ENCODE peak calls at places on chromosomes 3 and 15, in six cellular contexts. S is A549; E is fibroblast of the aortic adventitia; D is tibial artery; J is CD8-positive, alpha-beta T cell; G is BE2C. H is an unnamed sample.

GRCh38 chr3:30290479-30290878 is 315.9 kb upstream of the TGFBR2 start:
- DNase-seq in S (no peak), E (no peak), D (no peak), J (no peak), G (no peak), H (peak)

GRCh38 chr15:69665641-69666091 is 213.0 kb downstream of the RPLP1 start:
- DNase-seq in S (no peak), E (no peak), D (no peak), J (peak), G (no peak), H (peak)

GRCh38 chr15:63941698-63942465 is 104.4 kb downstream of the DAPK2 start:
- DNase-seq in S (no peak), E (no peak), D (no peak), J (peak), G (no peak), H (no peak)

GRCh38 chr3:113912551-113913246 is 35.1 kb upstream of the ZDHHC23 start:
- DNase-seq in S (peak), E (peak), D (no peak), J (no peak), G (peak), H (no peak)

GRCh38 chr3:153295906-153296305 is 133.9 kb downstream of the RAP2B start:
- DNase-seq in S (no peak), E (peak), D (no peak), J (no peak), G (no peak), H (no peak)

GRCh38 chr15:28989239-28989830 is 103.6 kb downstream of the APBA2 start:
- DNase-seq in S (no peak), E (no peak), D (no peak), J (no peak), G (peak), H (no peak)

GRCh38 chr3:194993896-194994295 is 277.1 kb downstream of the XXYLT1 start:
- DNase-seq in S (no peak), E (no peak), D (no peak), J (peak), G (no peak), H (peak)

GRCh38 chr3:172824229-172824628 is 73.7 kb downstream of the ECT2 start:
- DNase-seq in S (no peak), E (no peak), D (no peak), J (no peak), G (no peak), H (no peak)

GRCh38 chr3:42637001-42637400 is 16.5 kb upstream of the ZBTB47 start:
- DNase-seq in S (no peak), E (no peak), D (no peak), J (no peak), G (no peak), H (no peak)

GRCh38 chr15:38050529-38050928 is 116.1 kb downstream of the TMCO5A start:
- DNase-seq in S (no peak), E (peak), D (no peak), J (no peak), G (no peak), H (no peak)

GRCh38 chr3:175336406-175337133 is 477.4 kb downstream of the NAALADL2 start:
- DNase-seq in S (no peak), E (no peak), D (no peak), J (no peak), G (no peak), H (no peak)

GRCh38 chr3:197547206-197547605 is 8.6 kb downstream of the BDH1 start:
- DNase-seq in S (no peak), E (no peak), D (no peak), J (no peak), G (no peak), H (no peak)

GRCh38 chr3:58556001-58556400 is 19.0 kb upstream of the ACOX2 start:
- DNase-seq in S (no peak), E (no peak), D (no peak), J (no peak), G (no peak), H (no peak)

GRCh38 chr15:64703632-64703959 is 71.8 kb downstream of the RBPMS2 start:
- DNase-seq in S (peak), E (no peak), D (no peak), J (no peak), G (no peak), H (no peak)

GRCh38 chr3:37993811-37994638 is 3.4 kb downstream of the VILL start:
- DNase-seq in S (no peak), E (peak), D (peak), J (peak), G (peak), H (peak)

DNA sequence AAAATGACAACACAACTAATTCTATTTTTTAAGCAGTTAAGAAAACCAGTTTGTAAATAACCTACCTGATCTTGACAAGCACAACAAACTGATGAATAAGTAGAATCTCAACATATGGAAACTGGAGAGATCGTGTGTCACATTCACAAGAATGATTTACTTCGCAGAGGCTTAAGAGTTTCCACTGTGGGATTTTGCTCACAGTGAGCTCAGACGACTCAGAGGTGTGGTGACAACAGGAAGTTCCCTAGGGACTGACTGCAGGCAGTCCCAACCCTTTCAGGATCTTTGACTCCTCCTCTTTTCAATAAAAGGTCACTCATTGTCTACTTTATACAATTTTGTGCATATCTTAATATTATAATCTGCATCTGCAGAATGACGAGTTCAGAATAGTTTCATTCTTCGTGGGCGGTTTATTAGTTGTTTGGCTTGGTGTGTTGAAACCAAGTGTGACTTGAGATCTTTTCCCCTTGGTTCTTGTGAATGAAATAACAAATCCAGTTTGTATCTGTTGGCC is at the start of gene LIPH:
- DNase-seq in S (peak), E (peak), D (no peak), J (no peak), G (no peak), H (no peak)
- H3K4me3 ChIP-seq in S (peak), E (no peak), D (no peak), J (no peak), G (no peak), H (peak)

DNA sequence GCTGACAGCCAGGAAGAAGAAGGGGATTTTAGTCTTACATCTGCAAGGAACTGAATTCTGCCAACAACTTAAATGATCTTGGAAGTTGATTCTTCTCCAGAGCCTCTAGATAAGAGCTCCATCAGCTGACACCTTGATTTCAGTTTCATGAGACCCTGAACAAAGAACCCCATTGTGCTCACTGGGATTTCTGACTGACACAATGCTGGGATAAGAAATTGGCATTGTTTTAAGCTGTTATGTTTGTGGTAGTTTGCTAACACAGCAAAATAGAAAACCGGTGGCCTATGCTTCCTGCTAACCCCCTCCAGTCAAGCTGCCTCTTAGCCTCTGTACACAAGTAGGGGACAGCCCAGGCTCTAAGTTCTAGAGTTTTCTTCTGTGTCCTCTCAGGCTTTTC is 36.2 kb downstream of the MASP1 start:
- DNase-seq in S (no peak), E (peak), D (no peak), J (no peak), G (no peak), H (no peak)
- H3K4me3 ChIP-seq in S (no peak), E (no peak), D (no peak), J (no peak), G (no peak), H (no peak)

DNA sequence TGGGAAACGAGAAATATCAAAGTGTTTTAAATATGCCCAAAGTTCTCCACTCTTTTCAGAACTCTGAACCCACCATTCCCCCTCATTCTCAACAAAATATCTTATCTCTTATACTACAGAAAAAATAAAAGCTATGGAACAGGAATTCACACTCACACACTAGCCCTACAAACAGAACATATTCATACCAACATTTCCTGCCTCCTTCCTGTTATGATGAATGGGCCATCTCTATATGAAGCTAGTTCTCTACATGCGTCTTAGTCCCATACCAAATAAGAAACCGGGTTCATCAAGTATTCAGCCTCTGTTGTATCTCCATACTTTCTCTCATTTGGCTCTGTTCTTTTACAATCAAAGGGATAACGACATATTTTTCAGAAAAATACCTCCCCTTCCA is 72.6 kb downstream of the PLSCR2 start:
- DNase-seq in S (no peak), E (no peak), D (no peak), J (no peak), G (no peak), H (no peak)
- H3K4me3 ChIP-seq in S (no peak), E (no peak), D (no peak), J (no peak), G (no peak), H (no peak)

GRCh38 chr3:39592729-39593128 is 125.2 kb downstream of the MOBP start:
- DNase-seq in S (no peak), E (no peak), D (no peak), J (no peak), G (no peak), H (no peak)
- H3K4me3 ChIP-seq in S (no peak), E (no peak), D (no peak), J (no peak), G (no peak), H (no peak)

GRCh38 chr3:53198256-53198977 is 37.4 kb downstream of the PRKCD start:
- DNase-seq in S (no peak), E (no peak), D (no peak), J (no peak), G (no peak), H (no peak)
- H3K4me3 ChIP-seq in S (no peak), E (no peak), D (no peak), J (no peak), G (no peak), H (no peak)

GRCh38 chr15:87689716-87690115 is 566.8 kb downstream of the NTRK3 start:
- DNase-seq in S (no peak), E (peak), D (no peak), J (no peak), G (no peak), H (no peak)
- H3K4me3 ChIP-seq in S (no peak), E (no peak), D (no peak), J (no peak), G (no peak), H (no peak)

GRCh38 chr3:48441940-48442339 is 1.9 kb downstream of the TMA7 start:
- DNase-seq in S (no peak), E (no peak), D (no peak), J (no peak), G (no peak), H (no peak)

GRCh38 chr3:48446425-48447193 is at the start of gene ATRIP:
- DNase-seq in S (peak), E (peak), D (peak), J (peak), G (peak), H (peak)

GRCh38 chr3:48440590-48440958 is 517 bp downstream of the TMA7 start:
- DNase-seq in S (no peak), E (no peak), D (no peak), J (no peak), G (no peak), H (peak)

GRCh38 chr3:48446043-48446424 is 503 bp upstream of the ATRIP start:
- DNase-seq in S (no peak), E (no peak), D (no peak), J (no peak), G (no peak), H (no peak)

GRCh38 chr3:48445277-48445882 is 1.2 kb upstream of the ATRIP start:
- DNase-seq in S (no peak), E (no peak), D (no peak), J (no peak), G (no peak), H (no peak)
- H3K4me3 ChIP-seq in S (peak), E (peak), D (peak), J (no peak), G (peak), H (no peak)

GRCh38 chr3:170705136-170705535 is 119.3 kb upstream of the SLC7A14 start:
- DNase-seq in S (no peak), E (no peak), D (no peak), J (no peak), G (no peak), H (no peak)

GRCh38 chr3:170700054-170700404 is 114.2 kb upstream of the SLC7A14 start:
- DNase-seq in S (no peak), E (no peak), D (no peak), J (no peak), G (no peak), H (no peak)

GRCh38 chr3:170699158-170700053 is 113.5 kb upstream of the SLC7A14 start:
- DNase-seq in S (no peak), E (peak), D (peak), J (no peak), G (no peak), H (no peak)

GRCh38 chr3:170703121-170703588 is 117.3 kb upstream of the SLC7A14 start:
- DNase-seq in S (no peak), E (peak), D (no peak), J (no peak), G (peak), H (no peak)

DNA sequence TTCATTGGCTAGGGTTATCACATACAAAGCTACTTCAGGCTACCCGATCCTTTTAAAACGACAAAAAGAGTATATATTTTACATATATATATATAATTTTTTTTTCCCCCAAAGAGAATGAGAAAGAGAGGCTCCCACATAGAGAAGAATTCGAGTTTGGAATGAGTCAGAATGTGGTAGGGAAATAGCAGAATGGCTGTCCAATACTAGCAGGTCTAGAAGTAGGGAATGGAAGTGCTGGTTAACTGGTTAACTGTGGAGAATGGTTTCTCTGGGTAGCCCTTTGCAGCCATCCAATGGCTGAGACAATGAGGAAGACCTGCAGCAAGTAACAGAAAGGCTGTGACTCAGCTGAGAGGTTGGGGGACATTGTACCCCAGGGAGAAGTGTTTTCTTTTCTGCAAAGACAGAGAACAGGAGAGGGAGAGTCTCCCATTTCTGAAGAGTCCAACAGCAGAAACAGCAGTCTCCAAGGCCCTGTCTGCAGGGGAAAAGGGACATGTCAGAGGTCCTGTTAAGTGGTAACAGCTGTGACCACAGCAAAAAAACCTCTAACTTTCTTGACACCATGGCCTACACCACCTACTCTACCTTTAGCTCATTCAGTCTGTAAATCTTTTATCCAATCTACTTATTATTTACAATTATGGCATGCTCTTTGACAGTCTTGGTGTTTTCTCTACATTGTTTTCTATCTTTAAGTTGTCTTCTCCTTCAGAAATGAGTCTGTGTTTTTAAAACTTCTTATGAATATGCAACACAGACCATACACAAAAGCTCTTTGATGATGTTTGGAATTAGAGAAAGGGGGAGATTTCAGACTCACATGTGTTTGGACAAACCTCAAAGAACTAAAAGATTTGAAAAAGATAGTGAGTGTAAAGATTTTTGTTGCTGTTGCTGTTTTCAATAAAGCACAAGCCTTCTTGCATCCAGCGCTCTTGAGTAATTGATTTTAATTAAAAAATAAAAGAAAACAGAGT is 116.1 kb upstream of the SLC7A14 start:
- DNase-seq in S (no peak), E (no peak), D (no peak), J (no peak), G (no peak), H (no peak)
- H3K4me3 ChIP-seq in S (no peak), E (no peak), D (no peak), J (no peak), G (no peak), H (no peak)

GRCh38 chr3:167976880-167977498 is 118.7 kb downstream of the GOLIM4 start:
- DNase-seq in S (no peak), E (no peak), D (no peak), J (no peak), G (no peak), H (no peak)
- H3K4me3 ChIP-seq in S (no peak), E (no peak), D (no peak), J (no peak), G (no peak), H (no peak)

GRCh38 chr3:183134844-183135243 is 27.7 kb downstream of the LAMP3 start:
- DNase-seq in S (no peak), E (peak), D (no peak), J (no peak), G (no peak), H (no peak)
- H3K4me3 ChIP-seq in S (no peak), E (no peak), D (no peak), J (no peak), G (no peak), H (no peak)

H was measured in coronary artery.